ENCODE peak calls at places on chromosomes 16 and 17, in six cellular contexts. F is A549, W is endothelial cell, C is omental fat pad, H is keratinocyte, R is foreskin fibroblast. A is an unnamed sample.
A peak's percentile ranks its signal among the peaks of the same experiment; 100 is the strongest.

GRCh38 chr17:80789356-80789902 is 202.2 kb upstream of the CHMP6 start:
- DNase-seq in W (no peak), F (peak; percentile 40), C (no peak), R (peak; percentile 96), H (no peak), A (peak; percentile 56)

GRCh38 chr17:9016941-9017552 is 4.3 kb upstream of the NTN1 start:
- DNase-seq in H (no peak), R (no peak), W (no peak), C (no peak), F (no peak), A (no peak)

GRCh38 chr17:7235693-7236665 is 1.7 kb upstream of the DVL2 start:
- DNase-seq in H (no peak), C (no peak), F (no peak), R (no peak), W (no peak), A (no peak)

GRCh38 chr17:68210570-68210969 is 37.3 kb upstream of the AMZ2 start:
- DNase-seq in F (no peak), W (no peak), C (no peak), R (no peak), H (no peak), A (no peak)

GRCh38 chr16:51553910-51554309 is 402.8 kb upstream of the SALL1 start:
- DNase-seq in R (peak; percentile 21), W (no peak), C (no peak), F (no peak), H (no peak), A (no peak)

GRCh38 chr17:61627125-61627524 is 36.1 kb upstream of the NACA2 start:
- DNase-seq in H (no peak), C (no peak), R (no peak), F (no peak), W (no peak), A (no peak)

GRCh38 chr16:6081320-6081976 is 983.9 kb upstream of the EEF2KMT start:
- DNase-seq in C (no peak), H (no peak), F (peak; percentile 7), R (no peak), W (peak; percentile 64), A (no peak)

GRCh38 chr17:50469005-50469605 is 425 bp upstream of the CHAD start:
- DNase-seq in W (no peak), H (no peak), R (no peak), C (no peak), F (no peak), A (no peak)

GRCh38 chr16:83615131-83615530 is 192.6 kb upstream of the HSBP1 start:
- DNase-seq in C (no peak), F (no peak), R (no peak), W (no peak), H (no peak), A (peak; percentile 19)

GRCh38 chr17:50033316-50033715 is 22.6 kb upstream of the ITGA3 start:
- DNase-seq in R (no peak), C (no peak), H (no peak), W (no peak), F (no peak), A (no peak)

GRCh38 chr16:69040144-69040909 is 65.1 kb upstream of the HAS3 start:
- DNase-seq in W (no peak), H (no peak), F (no peak), C (no peak), R (peak; percentile 64), A (no peak)

GRCh38 chr17:68101992-68102758 is 66.6 kb downstream of the KPNA2 start:
- DNase-seq in F (no peak), W (peak; percentile 9), R (no peak), C (no peak), H (no peak), A (no peak)

GRCh38 chr16:11205754-11206459 is 50.1 kb downstream of the SOCS1 start:
- DNase-seq in R (peak; percentile 36), F (no peak), C (no peak), W (peak; percentile 30), H (no peak), A (no peak)

GRCh38 chr16:68833251-68833650 is 10.1 kb upstream of the TANGO6 start:
- DNase-seq in W (no peak), R (no peak), C (no peak), H (no peak), F (no peak), A (no peak)

GRCh38 chr17:33124185-33124584 is 132.5 kb downstream of the SPACA3 start:
- DNase-seq in R (no peak), F (no peak), C (no peak), H (no peak), W (no peak), A (no peak)

GRCh38 chr16:3190949-3191353 is 2.9 kb downstream of the OR1F1 start:
- DNase-seq in F (no peak), H (no peak), C (no peak), R (no peak), W (no peak), A (no peak)

GRCh38 chr17:64327201-64327930 is 63.3 kb downstream of the PECAM1 start:
- DNase-seq in F (no peak), W (no peak), R (no peak), C (no peak), H (no peak), A (no peak)

GRCh38 chr16:85759631-85760419 is 8.9 kb upstream of the C16orf74 start:
- DNase-seq in F (peak; percentile 55), H (no peak), W (peak; percentile 33), R (no peak), C (no peak), A (no peak)

GRCh38 chr17:2901582-2901981 is 105.3 kb downstream of the RAP1GAP2 start:
- DNase-seq in W (no peak), R (no peak), H (no peak), F (no peak), C (no peak), A (no peak)

GRCh38 chr17:2898255-2898926 is 102.2 kb downstream of the RAP1GAP2 start:
- DNase-seq in F (no peak), C (no peak), W (no peak), R (no peak), H (no peak), A (no peak)

GRCh38 chr17:2899911-2900310 is 103.7 kb downstream of the RAP1GAP2 start:
- DNase-seq in R (no peak), F (no peak), C (no peak), H (no peak), W (no peak), A (no peak)

GRCh38 chr17:2902546-2902945 is 106.3 kb downstream of the RAP1GAP2 start:
- DNase-seq in R (no peak), H (no peak), F (no peak), W (no peak), C (no peak), A (no peak)

GRCh38 chr17:2900842-2901241 is 104.6 kb downstream of the RAP1GAP2 start:
- DNase-seq in W (no peak), R (no peak), F (no peak), H (no peak), C (no peak), A (no peak)
- TF ChIP-seq CTCF in W (no peak), R (no peak), F (no peak), H (no peak), C (no peak), A (no peak)

GRCh38 chr16:58730724-58731370 is 3.3 kb downstream of the GOT2 start:
- DNase-seq in C (no peak), F (no peak), R (no peak), H (no peak), W (no peak), A (no peak)

GRCh38 chr16:58733248-58733670 is 857 bp downstream of the GOT2 start:
- DNase-seq in C (no peak), W (no peak), F (no peak), R (peak; percentile 7), H (no peak), A (no peak)

GRCh38 chr16:58733671-58734458 is at the start of gene GOT2:
- DNase-seq in C (peak; percentile 32), F (peak; percentile 85), W (peak; percentile 90), R (peak; percentile 83), H (peak; percentile 19), A (no peak)

GRCh38 chr16:58732545-58733247 is 1.4 kb downstream of the GOT2 start:
- DNase-seq in R (peak; percentile 10), F (no peak), H (no peak), W (no peak), C (no peak), A (no peak)

DNA sequence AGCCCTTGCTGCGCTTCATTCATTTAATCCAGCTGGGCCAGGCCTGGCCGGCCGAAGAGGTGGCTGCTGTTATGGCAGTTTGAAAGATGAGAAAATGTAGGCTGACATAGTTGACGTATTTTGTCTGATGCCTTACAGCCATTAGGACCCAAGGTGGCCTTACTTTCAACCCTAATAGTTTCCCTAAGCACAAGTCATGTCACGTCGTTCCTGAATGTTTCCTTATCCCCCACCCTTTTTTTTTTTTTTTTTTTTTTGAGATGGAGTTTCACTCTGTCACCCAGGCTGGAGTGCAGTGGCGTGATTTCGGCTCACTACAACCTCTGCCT is 307 bp upstream of the GOT2 start:
- DNase-seq in F (no peak), R (no peak), H (no peak), W (no peak), C (no peak), A (no peak)
- TF ChIP-seq CTCF in F (peak; percentile 33), R (no peak), H (no peak), W (no peak), C (no peak), A (no peak)

DNA sequence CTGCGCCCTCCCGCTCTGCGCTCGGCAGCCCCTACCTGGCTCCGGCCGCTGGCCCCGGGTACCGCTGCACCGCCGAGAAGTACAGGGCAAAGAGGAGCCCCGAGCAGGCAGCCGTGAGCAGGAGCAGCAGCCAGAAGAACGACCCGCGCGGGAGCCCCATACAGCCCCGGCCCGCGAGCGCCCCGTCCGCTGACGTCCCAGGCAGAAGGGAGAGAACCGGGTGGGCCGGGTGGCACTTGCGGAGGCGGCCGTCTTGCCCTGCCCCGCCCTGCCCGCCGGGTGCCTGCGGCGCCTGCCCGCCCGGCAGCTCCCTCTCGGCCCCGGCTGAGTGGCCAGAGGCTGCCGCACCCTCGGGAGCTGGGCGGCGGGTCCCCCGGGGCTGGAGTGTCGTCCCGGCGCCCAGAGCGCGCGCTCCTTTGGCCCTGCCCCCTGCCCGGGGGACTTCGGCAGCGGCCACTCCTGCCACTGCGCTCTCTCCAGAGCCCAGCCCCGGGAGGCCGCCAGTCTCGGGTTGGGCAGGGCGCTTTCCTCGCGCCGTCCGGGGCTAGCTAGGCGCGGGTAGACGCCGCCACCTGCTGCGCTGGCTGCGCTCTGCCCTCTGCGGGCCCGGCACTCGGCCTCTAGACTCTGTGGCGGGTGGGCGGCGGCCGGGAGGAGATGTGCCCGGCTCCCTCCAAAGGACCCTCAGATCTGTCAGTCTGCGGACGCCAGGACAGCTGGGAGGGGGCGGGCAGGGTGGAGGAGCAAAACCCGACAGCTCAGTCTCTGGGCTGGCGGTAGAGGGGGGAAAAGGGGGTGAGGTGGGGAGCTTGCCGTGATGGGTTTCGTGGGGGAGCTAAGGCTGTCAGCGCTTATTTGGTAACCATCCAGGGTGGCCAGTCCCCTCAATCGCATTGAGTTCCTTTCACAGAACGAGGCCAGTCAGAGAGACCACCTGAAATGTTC is at the start of gene ST6GALNAC2:
- DNase-seq in C (no peak), F (peak; percentile 70), W (peak; percentile 49), R (no peak), H (no peak), A (no peak)
- TF ChIP-seq CTCF in C (no peak), F (peak; percentile 25), W (no peak), R (no peak), H (peak; percentile 18), A (peak; percentile 17)

GRCh38 chr16:27169511-27170071 is 33.7 kb upstream of the KDM8 start:
- DNase-seq in C (no peak), R (peak; percentile 80), H (peak; percentile 36), W (no peak), F (no peak), A (peak; percentile 72)
- TF ChIP-seq CTCF in C (no peak), R (peak; percentile 6), H (peak; percentile 35), W (no peak), F (peak; percentile 22), A (peak; percentile 16)

A was measured in AG04449.